ENCODE peak calls at places on chromosomes 4 and X, in nine cellular contexts. Y, X, O, R, W, U, V, S and C are unnamed samples.

GRCh38 chrX:2237976-2238375 is 262.8 kb downstream of the DHRSX start:
- DNase-seq in Y (no peak), X (no peak), O (no peak), R (no peak), W (no peak), U (no peak), V (no peak), S (no peak), C (no peak)

GRCh38 chrX:153333271-153333670 is 682 bp upstream of the ZNF275 start:
- DNase-seq in Y (peak; percentile 2), X (no peak), O (no peak), R (no peak), W (no peak), U (no peak), V (no peak), S (no peak), C (no peak)

GRCh38 chr4:26877417-26877816 is 16.8 kb downstream of the STIM2 start:
- DNase-seq in Y (no peak), X (no peak), O (no peak), R (no peak), W (no peak), U (no peak), V (no peak), S (no peak), C (no peak)

GRCh38 chr4:51909236-51909703 is 66.3 kb downstream of the DCUN1D4 start:
- DNase-seq in Y (no peak), X (no peak), O (no peak), R (no peak), W (no peak), U (no peak), V (no peak), S (no peak), C (no peak)

GRCh38 chr4:159360549-159360948 is 257.7 kb downstream of the RAPGEF2 start:
- DNase-seq in Y (peak; percentile 76), X (no peak), O (no peak), R (no peak), W (no peak), U (no peak), V (no peak), S (no peak), C (peak; percentile 59)

GRCh38 chr4:24748023-24748422 is 47.4 kb upstream of the SOD3 start:
- DNase-seq in Y (no peak), X (no peak), O (no peak), R (no peak), W (no peak), U (no peak), V (no peak), S (no peak), C (no peak)

GRCh38 chr4:161577604-161578301 is 586.0 kb downstream of the FSTL5 start:
- DNase-seq in Y (peak; percentile 43), X (no peak), O (no peak), R (no peak), W (no peak), U (no peak), V (no peak), S (no peak), C (peak; percentile 30)

GRCh38 chr4:150078041-150078995 is at the start of gene DCLK2:
- DNase-seq in Y (peak; percentile 32), X (peak; percentile 35), O (peak; percentile 90), R (peak; percentile 76), W (peak; percentile 60), U (peak; percentile 21), V (no peak), S (peak; percentile 86), C (peak; percentile 46)

GRCh38 chr4:52957220-52957686 is 95.1 kb downstream of the RASL11B start:
- DNase-seq in Y (no peak), X (no peak), O (peak; percentile 34), R (no peak), W (no peak), U (no peak), V (no peak), S (no peak), C (no peak)

GRCh38 chr4:37365888-37366287 is 121.3 kb downstream of the NWD2 start:
- DNase-seq in Y (no peak), X (no peak), O (no peak), R (no peak), W (no peak), U (no peak), V (no peak), S (no peak), C (no peak)

GRCh38 chr4:55444822-55445221 is 49.1 kb downstream of the TMEM165 start:
- DNase-seq in Y (no peak), X (peak; percentile 43), O (no peak), R (peak; percentile 41), W (no peak), U (peak; percentile 13), V (no peak), S (no peak), C (peak; percentile 25)

GRCh38 chr4:166435449-166435848 is 562.4 kb downstream of the TLL1 start:
- DNase-seq in Y (peak; percentile 89), X (no peak), O (no peak), R (no peak), W (no peak), U (no peak), V (no peak), S (no peak), C (peak; percentile 37)

GRCh38 chr4:21411086-21411485 is 537.5 kb downstream of the KCNIP4 start:
- DNase-seq in Y (no peak), X (no peak), O (no peak), R (no peak), W (no peak), U (no peak), V (no peak), S (no peak), C (no peak)

GRCh38 chr4:21413807-21414370 is 534.7 kb downstream of the KCNIP4 start:
- DNase-seq in Y (no peak), X (no peak), O (no peak), R (no peak), W (no peak), U (no peak), V (no peak), S (no peak), C (no peak)

GRCh38 chr4:21410372-21410771 is 538.2 kb downstream of the KCNIP4 start:
- DNase-seq in Y (no peak), X (no peak), O (no peak), R (no peak), W (no peak), U (no peak), V (no peak), S (no peak), C (no peak)

GRCh38 chr4:21415728-21416127 is 532.8 kb downstream of the KCNIP4 start:
- DNase-seq in Y (no peak), X (no peak), O (no peak), R (no peak), W (no peak), U (no peak), V (no peak), S (no peak), C (no peak)
- TF ChIP-seq CTCF in Y (no peak), X (no peak), O (no peak), R (no peak), W (no peak), U (no peak), V (no peak), S (no peak), C (no peak)

GRCh38 chr4:19987746-19988145 is 264.0 kb upstream of the SLIT2 start:
- DNase-seq in Y (no peak), X (no peak), O (no peak), R (no peak), W (no peak), U (no peak), V (no peak), S (no peak), C (peak; percentile 21)

GRCh38 chr4:19982556-19982955 is 269.1 kb upstream of the SLIT2 start:
- DNase-seq in Y (no peak), X (no peak), O (no peak), R (no peak), W (no peak), U (no peak), V (no peak), S (no peak), C (peak; percentile 5)

DNA sequence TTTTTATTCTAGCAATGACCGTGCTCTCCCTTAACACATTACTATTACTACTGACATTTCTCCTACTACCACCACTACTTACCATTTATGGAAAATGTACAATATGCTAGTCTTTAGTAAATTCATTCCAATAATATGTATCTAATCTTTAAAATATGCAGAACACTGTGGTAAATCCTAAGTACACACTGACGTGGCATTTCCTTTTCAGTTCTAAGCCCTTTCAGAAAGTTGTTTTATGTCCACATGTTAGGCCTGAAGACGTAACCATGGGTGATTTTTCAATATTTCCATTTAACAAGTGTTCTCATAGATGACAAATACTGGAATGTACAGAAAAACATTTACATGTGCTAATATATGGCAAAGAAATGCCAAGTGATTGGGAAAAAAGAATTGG is 268.6 kb upstream of the SLIT2 start:
- DNase-seq in Y (peak; percentile 51), X (no peak), O (no peak), R (no peak), W (no peak), U (no peak), V (no peak), S (no peak), C (peak; percentile 31)
- H3K27ac ChIP-seq in Y (no peak overlapping the region), X (no peak overlapping the region), O (no peak overlapping the region), R (no peak overlapping the region), W (no peak overlapping the region), U (no peak overlapping the region), V (no peak overlapping the region), S (no peak overlapping the region), C (no peak overlapping the region)

DNA sequence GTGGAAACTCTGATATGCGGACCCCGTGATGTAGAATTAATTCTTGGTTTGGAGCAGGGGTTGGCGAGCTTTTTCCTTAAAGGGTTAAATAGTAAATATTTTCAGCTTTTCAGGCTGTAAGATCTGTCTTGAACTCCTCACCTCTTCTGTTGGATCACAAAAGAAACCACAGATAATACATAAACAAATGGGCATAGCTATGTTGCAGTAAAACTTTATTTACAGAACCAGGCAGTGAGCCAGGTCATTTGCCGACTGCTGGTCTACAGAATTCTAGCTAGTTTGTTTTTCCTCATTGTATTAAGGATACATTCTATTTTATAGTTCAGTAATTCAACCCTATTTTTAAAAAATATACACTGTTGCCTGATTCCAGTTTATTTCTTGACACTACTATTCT is 116.6 kb downstream of the PAPSS1 start:
- DNase-seq in Y (no peak), X (no peak), O (no peak), R (no peak), W (no peak), U (no peak), V (no peak), S (no peak), C (no peak)
- TF ChIP-seq CTCF in Y (no peak), X (no peak), O (no peak), R (no peak), W (no peak), U (no peak), V (no peak), S (no peak), C (no peak)

GRCh38 chr4:105831189-105831588 is 64.1 kb upstream of the NPNT start:
- DNase-seq in Y (no peak), X (no peak), O (no peak), R (no peak), W (no peak), U (no peak), V (no peak), S (no peak), C (no peak)
- H3K27ac ChIP-seq in Y (no peak overlapping the region), X (no peak overlapping the region), O (no peak overlapping the region), R (no peak overlapping the region), W (no peak overlapping the region), U (no peak overlapping the region), V (no peak overlapping the region), S (no peak overlapping the region), C (no peak overlapping the region)